ENCODE peak calls at places on chromosomes 12 and 14, in seven cellular contexts. O is pancreas; C is GM18507; Z is HuH-7; U is stimulated activated effector memory CD8-positive, alpha-beta T cell treated with anti-CD3 and anti-CD28 coated beads, Interleukin-12 subunit alpha, Interleukin-12 subunit beta, amount 100 ng/mL, for 72 hours; P is fibroblast of lung; T is body of pancreas. D is an unnamed sample.

GRCh38 chr14:68199465-68200145 is 380.0 kb downstream of the RAD51B start:
- DNase-seq in Z (no peak), U (no peak), O (no peak), P (peak), C (no peak), T (peak), D (no peak)

GRCh38 chr12:108701779-108702435 is 29.4 kb downstream of the CORO1C start:
- DNase-seq in Z (no peak), T (no peak), U (peak), C (no peak), O (no peak), P (peak), D (peak)

GRCh38 chr12:30753761-30754382 is 879 bp downstream of the CAPRIN2 start:
- DNase-seq in C (no peak), U (no peak), O (no peak), P (peak), T (no peak), Z (no peak), D (peak)

GRCh38 chr12:24143928-24144327 is 194.5 kb upstream of the SOX5 start:
- DNase-seq in P (no peak), C (no peak), O (no peak), T (no peak), Z (no peak), U (no peak), D (no peak)

GRCh38 chr14:71529855-71530254 is 402.4 kb upstream of the RGS6 start:
- DNase-seq in U (no peak), O (peak), T (peak), Z (no peak), P (peak), C (no peak), D (peak)

GRCh38 chr12:106415134-106415533 is 57.6 kb downstream of the POLR3B start:
- DNase-seq in O (no peak), T (no peak), Z (no peak), U (no peak), C (no peak), P (peak), D (no peak)

GRCh38 chr12:29309320-29309902 is 71.6 kb downstream of the ERGIC2 start:
- DNase-seq in Z (peak), U (no peak), P (peak), C (no peak), O (no peak), T (no peak), D (peak)

GRCh38 chr12:126509587-126509986 is 1444.4 kb downstream of the AACS start:
- DNase-seq in P (no peak), Z (no peak), U (no peak), C (no peak), O (no peak), T (peak), D (no peak)

GRCh38 chr14:91249841-91250616 is 5.5 kb upstream of the GPR68 start:
- DNase-seq in T (no peak), Z (no peak), P (peak), U (peak), C (peak), O (no peak), D (no peak)

GRCh38 chr14:104290756-104291122 is 152.4 kb downstream of the KIF26A start:
- DNase-seq in P (no peak), U (no peak), C (no peak), Z (no peak), O (no peak), T (peak), D (no peak)

GRCh38 chr12:76679778-76680177 is 84.1 kb upstream of the ZDHHC17 start:
- DNase-seq in U (no peak), O (no peak), C (no peak), P (peak), Z (no peak), T (no peak), D (no peak)

GRCh38 chr12:12813120-12814101 is at the start of gene DDX47:
- DNase-seq in U (peak), P (peak), Z (peak), C (peak), T (peak), O (peak), D (peak)

GRCh38 chr14:90603336-90603735 is 206.5 kb downstream of the CALM1 start:
- DNase-seq in P (peak), Z (no peak), T (no peak), U (no peak), O (no peak), C (no peak), D (no peak)

D was measured in cardiac muscle cell.